ENCODE peak calls at places on chromosomes 3 and 15, in eight cellular contexts. P is MM.1S, M is K562, D is GM23338, T is HCT116, B is IMR-90, N is SK-N-SH, U is fibroblast of lung. J is an unnamed sample.

GRCh38 chr15:66707310-66708160 is 5.5 kb downstream of the SMAD6 start:
- DNase-seq in P (no peak), M (no peak), D (peak), T (no peak), B (peak), N (peak), U (peak), J (no peak)

GRCh38 chr3:45489730-45490309 is 101.4 kb downstream of the LARS2 start:
- DNase-seq in P (no peak), M (no peak), D (no peak), T (no peak), B (peak), N (no peak), U (no peak), J (no peak)

GRCh38 chr15:82108489-82109078 is 62.8 kb upstream of the MEX3B start:
- DNase-seq in P (peak), M (peak), D (peak), T (peak), B (peak), N (peak), U (peak), J (peak)

GRCh38 chr15:74240002-74240568 is 4.0 kb downstream of the CCDC33 start:
- DNase-seq in P (no peak), M (no peak), D (peak), T (peak), B (peak), N (peak), U (peak), J (peak)

GRCh38 chr15:50140097-50140496 is 21.1 kb upstream of the ATP8B4 start:
- DNase-seq in P (no peak), M (no peak), D (no peak), T (no peak), B (peak), N (no peak), U (no peak), J (no peak)

GRCh38 chr3:195271859-195272243 is 892 bp upstream of the XXYLT1 start:
- DNase-seq in P (no peak), M (no peak), D (no peak), T (no peak), B (no peak), N (no peak), U (no peak), J (no peak)

GRCh38 chr3:197486861-197487260 is 68.9 kb downstream of the BDH1 start:
- DNase-seq in P (no peak), M (no peak), D (no peak), T (no peak), B (no peak), N (no peak), U (no peak), J (no peak)

GRCh38 chr15:48336940-48337339 is 5.7 kb downstream of the DUT start:
- DNase-seq in P (peak), M (peak), D (peak), T (peak), B (peak), N (peak), U (peak), J (peak)

GRCh38 chr15:68433551-68433950 is 1.6 kb upstream of the ITGA11 start:
- DNase-seq in P (no peak), M (no peak), D (no peak), T (no peak), B (no peak), N (no peak), U (no peak), J (no peak)

GRCh38 chr3:120418446-120418845 is 32.3 kb downstream of the FSTL1 start:
- DNase-seq in P (no peak), M (no peak), D (no peak), T (no peak), B (no peak), N (no peak), U (no peak), J (no peak)

GRCh38 chr3:127420825-127421224 is 133.0 kb upstream of the PRR20G start:
- DNase-seq in P (no peak), M (no peak), D (no peak), T (no peak), B (no peak), N (no peak), U (no peak), J (no peak)

GRCh38 chr15:40372966-40373365 is 9.6 kb upstream of the KNSTRN start:
- DNase-seq in P (no peak), M (no peak), D (peak), T (no peak), B (peak), N (no peak), U (peak), J (no peak)

GRCh38 chr15:70781236-70781635 is 17.9 kb upstream of the UACA start:
- DNase-seq in P (no peak), M (no peak), D (peak), T (no peak), B (no peak), N (no peak), U (no peak), J (no peak)

GRCh38 chr3:82629937-82630336 is 868.5 kb upstream of the GBE1 start:
- DNase-seq in P (no peak), M (no peak), D (no peak), T (no peak), B (no peak), N (no peak), U (no peak), J (no peak)

GRCh38 chr3:186413615-186414415 is 51.8 kb upstream of the DGKG start:
- DNase-seq in P (peak), M (no peak), D (peak), T (no peak), B (no peak), N (peak), U (peak), J (no peak)

GRCh38 chr3:164458986-164459385 is 619.3 kb downstream of the SI start:
- DNase-seq in P (no peak), M (no peak), D (no peak), T (no peak), B (no peak), N (no peak), U (no peak), J (no peak)

GRCh38 chr3:141382571-141382970 is 14.3 kb downstream of the ZBTB38 start:
- DNase-seq in P (no peak), M (no peak), D (no peak), T (no peak), B (no peak), N (no peak), U (no peak), J (no peak)

GRCh38 chr3:157119369-157119951 is 40.5 kb downstream of the CCNL1 start:
- DNase-seq in P (no peak), M (peak), D (no peak), T (no peak), B (no peak), N (no peak), U (no peak), J (peak)

GRCh38 chr3:130905551-130905950 is 11.7 kb downstream of the ATP2C1 start:
- DNase-seq in P (no peak), M (no peak), D (no peak), T (no peak), B (peak), N (no peak), U (peak), J (no peak)

GRCh38 chr3:140552403-140552802 is 125.5 kb upstream of the TRIM42 start:
- DNase-seq in P (no peak), M (no peak), D (peak), T (no peak), B (no peak), N (no peak), U (no peak), J (no peak)

GRCh38 chr3:177746259-177747021 is 549.2 kb upstream of the TBL1XR1 start:
- DNase-seq in P (no peak), M (peak), D (no peak), T (no peak), B (peak), N (no peak), U (peak), J (no peak)

GRCh38 chr3:182959474-182960350 is 20.6 kb downstream of the DCUN1D1 start:
- DNase-seq in P (no peak), M (peak), D (no peak), T (no peak), B (no peak), N (no peak), U (no peak), J (no peak)

GRCh38 chr15:71756574-71757352 is 53.6 kb upstream of the NR2E3 start:
- DNase-seq in P (no peak), M (no peak), D (no peak), T (no peak), B (no peak), N (no peak), U (no peak), J (no peak)

GRCh38 chr3:196440696-196441095 is 8.5 kb upstream of the UBXN7 start:
- DNase-seq in P (no peak), M (no peak), D (no peak), T (no peak), B (peak), N (no peak), U (no peak), J (no peak)

GRCh38 chr3:106380232-106380631 is 511.4 kb upstream of the CBLB start:
- DNase-seq in P (no peak), M (no peak), D (no peak), T (no peak), B (peak), N (no peak), U (no peak), J (no peak)

GRCh38 chr15:75577401-75578205 is 1.5 kb downstream of the PTPN9 start:
- DNase-seq in P (no peak), M (no peak), D (peak), T (no peak), B (peak), N (peak), U (peak), J (peak)

GRCh38 chr15:59210186-59210585 is 3.5 kb downstream of the LDHAL6B start:
- DNase-seq in P (no peak), M (no peak), D (no peak), T (no peak), B (no peak), N (no peak), U (no peak), J (no peak)

DNA sequence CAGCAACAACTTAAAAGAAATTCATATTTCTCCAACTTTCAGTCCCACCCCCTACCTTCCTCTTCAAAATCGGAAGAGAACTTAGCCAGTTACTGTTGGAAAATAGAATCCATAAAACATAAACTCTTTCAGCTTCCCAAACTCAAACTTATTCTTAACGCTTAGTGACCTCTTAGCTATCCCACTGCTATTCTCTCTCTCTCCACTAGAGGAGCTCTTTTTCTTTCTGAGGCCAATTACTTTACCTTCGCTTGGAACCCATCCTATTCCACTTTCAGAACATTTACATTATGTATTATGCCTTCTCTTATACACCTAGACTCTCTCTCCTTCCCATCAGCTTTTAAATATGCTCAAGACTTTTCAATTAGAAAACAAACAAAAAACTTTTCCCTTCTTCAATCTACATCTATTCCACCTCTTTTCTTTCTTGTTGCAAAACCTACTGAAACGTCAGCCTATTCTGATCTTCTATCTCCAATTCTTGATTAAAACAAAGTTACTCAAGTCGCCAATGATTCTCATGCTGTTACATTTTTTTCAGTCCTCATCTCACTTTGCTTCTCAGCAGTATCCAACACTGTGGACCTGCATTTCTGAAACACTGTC is 13.4 kb upstream of the GHSR start:
- DNase-seq in P (peak), M (peak), D (peak), T (no peak), B (peak), N (peak), U (peak), J (no peak)
- TF ChIP-seq CTCF in P (peak), M (peak), D (peak), T (peak), B (peak), N (peak), U (peak), J (peak)

DNA sequence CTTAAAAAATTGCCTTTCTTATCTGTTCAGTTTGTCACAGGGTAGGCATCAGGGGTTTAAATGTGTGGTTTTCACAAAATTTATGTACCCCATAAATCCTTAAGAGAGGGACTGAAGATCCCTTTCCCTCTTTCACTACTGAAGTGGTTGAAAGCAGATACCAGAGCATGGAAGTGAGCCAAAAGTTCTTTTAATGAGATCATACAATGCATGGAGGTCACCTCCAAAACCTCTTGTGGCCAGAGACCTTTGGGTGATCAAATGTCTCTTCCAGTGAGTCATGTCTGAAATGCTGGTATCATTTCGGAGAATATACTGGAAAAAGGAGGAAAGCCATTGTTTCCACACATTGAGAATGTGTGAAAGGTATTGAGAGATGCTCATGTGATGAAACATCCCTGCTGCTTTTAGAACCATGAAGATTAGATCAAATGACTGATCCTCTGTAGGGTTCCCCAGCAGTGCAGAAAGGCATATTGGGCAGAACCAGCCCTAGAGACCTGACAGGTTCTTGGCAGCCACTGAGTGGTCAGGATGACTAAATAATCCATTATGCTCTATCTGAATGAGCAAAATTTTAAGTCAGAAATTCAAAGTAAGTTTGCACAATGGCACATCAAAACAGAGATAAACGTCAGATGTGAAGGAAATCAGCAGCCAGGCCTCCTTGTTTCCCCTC is 165.8 kb upstream of the SLC2A2 start:
- DNase-seq in P (no peak), M (peak), D (no peak), T (peak), B (peak), N (no peak), U (peak), J (no peak)
- H3K4me2 ChIP-seq in P (no peak), M (peak), D (no peak), T (peak), B (no peak), N (peak), U (no peak), J (no peak)

GRCh38 chr15:88447206-88447605 is 20.0 kb downstream of the MRPL46 start:
- DNase-seq in P (no peak), M (no peak), D (no peak), T (no peak), B (no peak), N (no peak), U (no peak), J (no peak)

GRCh38 chr15:88450125-88450798 is 16.9 kb downstream of the MRPL46 start:
- DNase-seq in P (peak), M (peak), D (peak), T (peak), B (peak), N (peak), U (peak), J (peak)

GRCh38 chr15:88448991-88449461 is 18.2 kb downstream of the MRPL46 start:
- DNase-seq in P (no peak), M (no peak), D (no peak), T (no peak), B (no peak), N (peak), U (no peak), J (no peak)

GRCh38 chr15:88449581-88449980 is 17.6 kb downstream of the MRPL46 start:
- DNase-seq in P (no peak), M (no peak), D (no peak), T (no peak), B (no peak), N (no peak), U (no peak), J (no peak)

GRCh38 chr15:88447741-88448140 is 19.4 kb downstream of the MRPL46 start:
- DNase-seq in P (no peak), M (no peak), D (no peak), T (no peak), B (no peak), N (no peak), U (no peak), J (no peak)
- H2AFZ ChIP-seq in P (no peak), M (no peak), D (no peak), T (no peak), B (no peak), N (no peak), U (no peak), J (no peak)

GRCh38 chr3:13416002-13416793 is 3.9 kb downstream of the NUP210 start:
- DNase-seq in P (no peak), M (no peak), D (peak), T (no peak), B (no peak), N (no peak), U (no peak), J (peak)
- TF ChIP-seq CTCF in P (peak), M (peak), D (peak), T (no peak), B (no peak), N (peak), U (no peak), J (peak)